ENCODE peak calls at places on chromosomes 13 and 19, in nine cellular contexts. N is right lobe of liver; Y is Peyer's patch; H is fibroblast of pulmonary artery; K is cardiac fibroblast; E is tibial artery; W is foreskin fibroblast; G is CD8-positive, alpha-beta T cell; Z is AG10803. R is an unnamed sample.

GRCh38 chr13:19864339-19865309 is 1.2 kb upstream of the ZMYM5 start:
- DNase-seq in H (peak; percentile 80), G (peak; percentile 75), E (peak; percentile 68), W (peak; percentile 86), Y (peak; percentile 89), K (peak; percentile 80), N (peak; percentile 72), Z (peak; percentile 67), R (no peak)

GRCh38 chr19:49710372-49710951 is 19.5 kb downstream of the CPT1C start:
- DNase-seq in K (peak; percentile 42), Y (no peak), E (no peak), H (peak; percentile 40), W (peak; percentile 73), N (no peak), G (no peak), Z (no peak), R (no peak)

GRCh38 chr19:10667867-10668266 is 13.7 kb downstream of the ILF3 start:
- DNase-seq in H (no peak), Z (no peak), Y (no peak), W (no peak), G (no peak), N (no peak), E (no peak), K (no peak), R (no peak)

GRCh38 chr19:50890422-50891252 is 17.4 kb downstream of the KLK2 start:
- DNase-seq in W (peak; percentile 15), G (no peak), N (no peak), K (no peak), Z (peak; percentile 30), Y (no peak), E (no peak), H (no peak), R (no peak)

GRCh38 chr19:4023600-4024398 is 16.3 kb downstream of the PIAS4 start:
- DNase-seq in K (no peak), Z (no peak), G (no peak), W (no peak), E (no peak), H (no peak), Y (no peak), N (no peak), R (no peak)

GRCh38 chr19:4597278-4597974 is 37.9 kb upstream of the SEMA6B start:
- DNase-seq in E (no peak), Y (no peak), N (no peak), Z (no peak), G (no peak), H (no peak), W (no peak), K (no peak), R (no peak)

GRCh38 chr13:74134226-74134776 is at the start of gene KLF12:
- DNase-seq in H (peak; percentile 95), Y (peak; percentile 96), E (peak; percentile 90), W (peak; percentile 97), K (peak; percentile 97), Z (peak; percentile 93), G (peak; percentile 94), N (peak; percentile 94), R (no peak)

GRCh38 chr13:27001705-27002104 is 169.9 kb downstream of the USP12 start:
- DNase-seq in E (no peak), Y (peak; percentile 79), Z (no peak), G (no peak), W (no peak), N (no peak), K (no peak), H (no peak), R (no peak)

GRCh38 chr19:33186431-33186830 is 7.7 kb upstream of the LRP3 start:
- DNase-seq in Y (peak; percentile 18), H (no peak), N (no peak), K (no peak), G (no peak), W (no peak), E (no peak), Z (no peak), R (no peak)

GRCh38 chr13:112990783-112991182 is 21.8 kb downstream of the MCF2L start:
- DNase-seq in H (no peak), G (no peak), N (no peak), Y (peak; percentile 81), Z (no peak), W (no peak), E (no peak), K (no peak), R (no peak)

GRCh38 chr19:1616875-1617274 is 11.6 kb upstream of the UQCR11 start:
- DNase-seq in G (no peak), H (no peak), E (no peak), N (no peak), W (peak; percentile 14), Y (no peak), K (no peak), Z (no peak), R (no peak)

GRCh38 chr19:30152510-30153291 is 210.7 kb downstream of the URI1 start:
- DNase-seq in G (no peak), Y (no peak), K (no peak), N (no peak), Z (no peak), H (no peak), W (no peak), E (no peak), R (no peak)

GRCh38 chr13:25180795-25181537 is 8.9 kb upstream of the AMER2 start:
- DNase-seq in Z (no peak), Y (no peak), K (no peak), N (no peak), W (no peak), G (no peak), E (no peak), H (no peak), R (no peak)

GRCh38 chr13:78593652-78594494 is 9.5 kb downstream of the POU4F1 start:
- DNase-seq in E (no peak), Y (no peak), N (no peak), K (no peak), W (no peak), G (no peak), Z (no peak), H (no peak), R (no peak)

GRCh38 chr19:10404888-10405808 is 1.8 kb upstream of the CDC37 start:
- DNase-seq in Z (no peak), G (peak; percentile 52), E (no peak), N (no peak), K (no peak), W (peak; percentile 29), Y (no peak), H (no peak), R (no peak)

GRCh38 chr19:3073159-3073563 is 10.9 kb upstream of the TLE5 start:
- DNase-seq in H (peak; percentile 89), W (peak; percentile 60), G (no peak), N (no peak), Z (peak; percentile 68), Y (peak; percentile 63), K (peak; percentile 93), E (no peak), R (no peak)

GRCh38 chr13:70171151-70171550 is 62.9 kb upstream of the KLHL1 start:
- DNase-seq in E (no peak), Y (no peak), H (no peak), Z (no peak), G (no peak), W (no peak), N (no peak), K (no peak), R (no peak)

GRCh38 chr19:55622242-55622969 is 2.0 kb downstream of the ZNF784 start:
- DNase-seq in G (no peak), W (no peak), E (no peak), K (no peak), N (peak; percentile 57), Y (no peak), Z (no peak), H (no peak), R (no peak)

DNA sequence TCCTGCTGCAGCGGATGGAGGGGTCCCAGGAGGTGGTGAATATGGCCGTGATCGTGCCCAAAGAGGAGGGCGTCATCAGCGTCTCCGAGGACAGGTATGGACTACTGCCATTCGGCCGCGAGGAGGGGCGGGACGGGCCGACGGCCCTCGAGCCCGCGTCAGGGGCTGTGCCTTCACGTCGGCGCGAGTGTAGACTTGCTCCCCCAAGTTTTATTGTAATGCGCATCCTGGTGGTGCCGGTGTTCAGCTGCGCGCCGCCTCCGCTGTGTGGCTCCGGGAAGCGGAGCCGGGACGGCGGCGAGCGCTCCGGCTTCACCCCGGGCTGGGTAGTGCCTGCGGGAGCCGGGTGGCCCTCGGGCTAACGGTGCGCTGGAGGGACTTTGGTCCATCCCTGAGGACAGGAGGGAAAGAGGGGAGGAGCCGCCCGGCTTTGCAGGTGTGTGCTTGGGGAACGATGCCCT is 499 bp downstream of the WDFY2 start:
- DNase-seq in K (peak; percentile 58), G (peak; percentile 70), Z (peak; percentile 31), E (peak; percentile 54), Y (peak; percentile 81), N (peak; percentile 88), H (peak; percentile 51), W (peak; percentile 68), R (no peak)
- TF ChIP-seq CTCF in K (no peak), G (peak; percentile 19), Z (peak; percentile 8), E (no peak), Y (peak; percentile 6), N (no peak), H (peak; percentile 5), W (no peak), R (peak; percentile 16)

DNA sequence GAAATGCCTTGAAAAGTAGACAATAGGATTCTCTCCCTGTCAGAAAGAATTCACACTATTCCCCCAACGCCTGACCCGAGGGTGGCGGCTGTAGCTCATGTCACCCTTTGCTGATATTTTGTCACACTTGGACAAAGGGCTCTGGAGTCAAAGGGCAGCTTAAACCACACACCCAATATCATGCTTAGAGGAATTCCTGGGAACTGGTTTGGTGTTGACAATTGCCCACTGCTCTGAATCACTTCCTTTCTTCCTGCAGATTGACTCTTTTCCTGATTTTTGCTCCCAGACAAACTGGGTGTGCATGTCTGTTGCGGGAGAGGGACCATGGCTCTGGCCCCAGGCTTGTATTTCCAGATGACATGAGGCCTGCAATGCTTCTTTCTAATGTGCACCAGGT is 9.0 kb upstream of the SERP2 start:
- DNase-seq in E (no peak), H (peak; percentile 51), N (no peak), G (no peak), W (peak; percentile 71), Y (no peak), Z (peak; percentile 57), K (no peak), R (peak; percentile 52)
- H3K4me3 ChIP-seq in E (no peak overlapping the region), H (no peak overlapping the region), N (no peak overlapping the region), G (no peak overlapping the region), W (no peak overlapping the region), Y (no peak overlapping the region), Z (no peak overlapping the region), K (no peak overlapping the region), R (no peak overlapping the region)

DNA sequence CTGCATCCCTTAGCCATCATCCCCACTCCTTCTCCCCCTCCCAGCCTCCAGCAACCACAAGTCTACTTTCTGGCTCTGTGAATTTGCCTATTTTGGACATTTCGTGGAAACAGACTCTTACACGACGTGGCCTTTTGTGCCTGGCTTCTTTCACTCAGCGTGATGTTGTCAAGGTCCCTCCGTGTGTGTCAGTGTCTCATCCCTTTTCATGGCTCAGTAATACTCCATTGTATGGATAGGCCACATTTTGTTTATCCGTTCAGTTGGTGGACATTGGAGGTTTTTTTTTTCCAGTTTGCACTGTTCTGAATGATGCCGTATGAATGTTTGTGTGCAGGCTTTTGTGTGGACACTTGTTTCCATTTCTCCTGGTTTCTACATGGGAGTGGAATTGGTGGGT is 38.0 kb downstream of the BICRA start:
- DNase-seq in W (no peak), Y (no peak), K (no peak), G (no peak), N (no peak), Z (no peak), H (no peak), E (no peak), R (no peak)
- TF ChIP-seq CTCF in W (no peak), Y (no peak), K (no peak), G (no peak), N (no peak), Z (no peak), H (no peak), E (no peak), R (no peak)

GRCh38 chr19:18173054-18173571 is 500 bp upstream of the IFI30 start:
- DNase-seq in H (no peak), G (no peak), K (no peak), W (no peak), Z (no peak), E (peak; percentile 78), N (peak; percentile 80), Y (peak; percentile 87), R (no peak)
- H3K4me3 ChIP-seq in H (peak overlapping the region; percentile 69), G (peak overlapping the region; percentile 58), K (peak overlapping the region; percentile 76), W (peak overlapping the region; percentile 71), Z (peak overlapping the region; percentile 71), E (peak overlapping the region; percentile 61), N (peak overlapping the region; percentile 75), Y (peak overlapping the region; percentile 64), R (peak overlapping the region; percentile 74)